ENCODE peak calls at places on chromosomes 16 and 17, in five cellular contexts. One of them, this sample, is unnamed.

GRCh38 chr16:10171225-10171624 is 11.0 kb downstream of the GRIN2A start:
- DNase-seq in AG08395: no peak
- DNase-seq in skeletal muscle cell: no peak
- DNase-seq in EL: no peak
- DNase-seq in A549: no peak
- DNase-seq in this sample: no peak

GRCh38 chr17:54727624-54728023 is 173.0 kb upstream of the TOM1L1 start:
- DNase-seq in A549: no peak
- DNase-seq in AG08395: no peak
- DNase-seq in EL: no peak
- DNase-seq in skeletal muscle cell: no peak
- DNase-seq in this sample: no peak

GRCh38 chr17:45284176-45285140 is 22.6 kb upstream of the SPATA32 start:
- DNase-seq in skeletal muscle cell: no peak
- DNase-seq in AG08395: no peak
- DNase-seq in A549: no peak
- DNase-seq in EL: no peak
- DNase-seq in this sample: no peak

GRCh38 chr16:71721066-71721740 is 3.3 kb downstream of the PHLPP2 start:
- DNase-seq in A549: no peak
- DNase-seq in AG08395: no peak
- DNase-seq in EL: no peak
- DNase-seq in skeletal muscle cell: no peak
- DNase-seq in this sample: no peak

GRCh38 chr17:66627985-66628384 is 206.9 kb upstream of the CACNG5 start:
- DNase-seq in skeletal muscle cell: no peak
- DNase-seq in A549: no peak
- DNase-seq in EL: no peak
- DNase-seq in AG08395: peak
- DNase-seq in this sample: peak

GRCh38 chr16:58035356-58036170 is 10.0 kb downstream of the MMP15 start:
- DNase-seq in A549: no peak
- DNase-seq in skeletal muscle cell: no peak
- DNase-seq in AG08395: no peak
- DNase-seq in EL: no peak
- DNase-seq in this sample: no peak

GRCh38 chr17:51119415-51120356 is 982 bp downstream of the SPAG9 start:
- DNase-seq in A549: peak
- DNase-seq in skeletal muscle cell: no peak
- DNase-seq in EL: peak
- DNase-seq in AG08395: peak
- DNase-seq in this sample: peak

GRCh38 chr16:65366316-65366715 is 244.5 kb upstream of the CDH11 start:
- DNase-seq in A549: no peak
- DNase-seq in EL: no peak
- DNase-seq in AG08395: no peak
- DNase-seq in skeletal muscle cell: no peak
- DNase-seq in this sample: no peak

GRCh38 chr16:70685061-70685937 is 554 bp downstream of the MTSS2 start:
- DNase-seq in EL: no peak
- DNase-seq in A549: no peak
- DNase-seq in skeletal muscle cell: no peak
- DNase-seq in AG08395: no peak
- DNase-seq in this sample: peak

GRCh38 chr17:64155751-64156544 is 26.0 kb upstream of the ERN1 start:
- DNase-seq in AG08395: no peak
- DNase-seq in skeletal muscle cell: no peak
- DNase-seq in A549: no peak
- DNase-seq in EL: no peak
- DNase-seq in this sample: no peak

GRCh38 chr16:59697746-59698145 is 963.6 kb upstream of the GOT2 start:
- DNase-seq in AG08395: no peak
- DNase-seq in skeletal muscle cell: peak
- DNase-seq in A549: no peak
- DNase-seq in EL: peak
- DNase-seq in this sample: no peak

GRCh38 chr17:66191607-66192377 is at the start of gene CEP112:
- DNase-seq in EL: peak
- DNase-seq in AG08395: peak
- DNase-seq in skeletal muscle cell: peak
- DNase-seq in A549: peak
- DNase-seq in this sample: peak

GRCh38 chr17:28018439-28019070 is 23.9 kb upstream of the NLK start:
- DNase-seq in A549: no peak
- DNase-seq in AG08395: no peak
- DNase-seq in EL: peak
- DNase-seq in skeletal muscle cell: no peak
- DNase-seq in this sample: peak

GRCh38 chr17:4599505-4600281 is 15.4 kb downstream of the SMTNL2 start:
- DNase-seq in AG08395: no peak
- DNase-seq in A549: no peak
- DNase-seq in EL: no peak
- DNase-seq in skeletal muscle cell: peak
- DNase-seq in this sample: peak

GRCh38 chr17:82228842-82229685 is at the start of gene SLC16A3:
- DNase-seq in skeletal muscle cell: no peak
- DNase-seq in EL: peak
- DNase-seq in A549: no peak
- DNase-seq in AG08395: peak
- DNase-seq in this sample: peak

GRCh38 chr16:82135844-82136243 is 34.2 kb downstream of the MPHOSPH6 start:
- DNase-seq in A549: no peak
- DNase-seq in AG08395: no peak
- DNase-seq in skeletal muscle cell: no peak
- DNase-seq in EL: no peak
- DNase-seq in this sample: no peak

GRCh38 chr16:3980311-3981111 is 100.0 kb upstream of the CREBBP start:
- DNase-seq in EL: peak
- DNase-seq in AG08395: peak
- DNase-seq in A549: no peak
- DNase-seq in skeletal muscle cell: peak
- DNase-seq in this sample: no peak

GRCh38 chr16:82187829-82188228 is 17.8 kb upstream of the MPHOSPH6 start:
- DNase-seq in EL: no peak
- DNase-seq in skeletal muscle cell: no peak
- DNase-seq in AG08395: no peak
- DNase-seq in A549: no peak
- DNase-seq in this sample: no peak

GRCh38 chr17:58280480-58281217 is at the start of gene MPO:
- DNase-seq in AG08395: peak
- DNase-seq in A549: no peak
- DNase-seq in skeletal muscle cell: no peak
- DNase-seq in EL: no peak
- DNase-seq in this sample: no peak

GRCh38 chr17:282912-283882 is 69.4 kb downstream of the RPH3AL start:
- DNase-seq in AG08395: no peak
- DNase-seq in A549: no peak
- DNase-seq in EL: no peak
- DNase-seq in skeletal muscle cell: no peak
- DNase-seq in this sample: no peak

GRCh38 chr16:52446076-52446475 is 100.9 kb downstream of the TOX3 start:
- DNase-seq in EL: no peak
- DNase-seq in A549: no peak
- DNase-seq in skeletal muscle cell: no peak
- DNase-seq in AG08395: no peak
- DNase-seq in this sample: no peak

GRCh38 chr16:80716564-80717139 is 87.7 kb downstream of the CDYL2 start:
- DNase-seq in A549: no peak
- DNase-seq in EL: no peak
- DNase-seq in AG08395: no peak
- DNase-seq in skeletal muscle cell: no peak
- DNase-seq in this sample: no peak

GRCh38 chr17:80511222-80512180 is 33.1 kb upstream of the RPTOR start:
- DNase-seq in EL: no peak
- DNase-seq in AG08395: no peak
- DNase-seq in A549: no peak
- DNase-seq in skeletal muscle cell: no peak
- DNase-seq in this sample: no peak

GRCh38 chr16:21075252-21075651 is 75.4 kb downstream of the DNAH3 start:
- DNase-seq in EL: no peak
- DNase-seq in AG08395: no peak
- DNase-seq in A549: no peak
- DNase-seq in skeletal muscle cell: no peak
- DNase-seq in this sample: no peak

GRCh38 chr17:54906713-54907112 is 6.1 kb downstream of the TOM1L1 start:
- DNase-seq in EL: no peak
- DNase-seq in AG08395: no peak
- DNase-seq in skeletal muscle cell: no peak
- DNase-seq in A549: no peak
- DNase-seq in this sample: no peak

GRCh38 chr16:88686439-88687253 is at the start of gene SNAI3:
- DNase-seq in EL: peak
- DNase-seq in AG08395: peak
- DNase-seq in A549: peak
- DNase-seq in skeletal muscle cell: no peak
- DNase-seq in this sample: peak

GRCh38 chr16:76125871-76126270 is 151.3 kb upstream of the CNTNAP4 start:
- DNase-seq in A549: no peak
- DNase-seq in AG08395: no peak
- DNase-seq in EL: no peak
- DNase-seq in skeletal muscle cell: no peak
- DNase-seq in this sample: no peak

GRCh38 chr16:1690810-1691209 is 12.7 kb downstream of the JPT2 start:
- DNase-seq in skeletal muscle cell: no peak
- DNase-seq in A549: no peak
- DNase-seq in EL: no peak
- DNase-seq in AG08395: no peak
- DNase-seq in this sample: no peak

GRCh38 chr17:82353484-82353883 is 5.6 kb upstream of the TEX19 start:
- DNase-seq in A549: no peak
- DNase-seq in skeletal muscle cell: no peak
- DNase-seq in EL: no peak
- DNase-seq in AG08395: no peak
- DNase-seq in this sample: no peak

GRCh38 chr16:49376206-49376605 is 2.6 kb downstream of the C16orf78 start:
- DNase-seq in skeletal muscle cell: no peak
- DNase-seq in EL: no peak
- DNase-seq in AG08395: no peak
- DNase-seq in A549: no peak
- DNase-seq in this sample: no peak